ENCODE peak calls at places on chromosome 18, in seven cellular contexts. Y, V, N, M, G, U and E are unnamed samples. For H3K4me1, the result is how much of the 10 kb centered on the place peaks cover.

GRCh38 chr18:54004828-54005227 is 219.6 kb downstream of the MBD2 start:
- DNase-seq in U (peak), N (no peak), G (no peak), M (no peak), V (no peak), Y (no peak), E (no peak)

GRCh38 chr18:69349912-69350597 is 50.6 kb upstream of the DOK6 start:
- DNase-seq in M (no peak), Y (no peak), U (no peak), G (no peak), N (no peak), V (no peak), E (no peak)

GRCh38 chr18:24249716-24250115 is 110.9 kb downstream of the CABYR start:
- DNase-seq in Y (no peak), U (no peak), N (no peak), G (no peak), V (no peak), M (no peak), E (no peak)

GRCh38 chr18:62458346-62458745 is 64.5 kb upstream of the ZCCHC2 start:
- DNase-seq in Y (no peak), G (no peak), M (no peak), V (no peak), U (no peak), N (no peak), E (no peak)

GRCh38 chr18:69128978-69129377 is 271.7 kb upstream of the DOK6 start:
- DNase-seq in V (no peak), G (no peak), Y (no peak), U (no peak), M (no peak), N (no peak), E (no peak)

GRCh38 chr18:58087928-58088722 is 44.1 kb downstream of the NEDD4L start:
- DNase-seq in G (peak), Y (no peak), N (peak), M (no peak), U (no peak), V (peak), E (peak)

GRCh38 chr18:12271376-12272235 is 17.4 kb downstream of the CIDEA start:
- DNase-seq in G (peak), M (no peak), Y (peak), U (peak), N (peak), V (peak), E (peak)

GRCh38 chr18:72672364-72673151 is 128.4 kb upstream of the CBLN2 start:
- DNase-seq in Y (no peak), U (peak), M (no peak), G (peak), V (no peak), N (no peak), E (peak)

GRCh38 chr18:54871231-54871630 is 43.0 kb downstream of the RAB27B start:
- DNase-seq in V (no peak), G (no peak), M (no peak), U (no peak), Y (no peak), N (no peak), E (no peak)

GRCh38 chr18:47893939-47894699 is 36.3 kb downstream of the SMAD2 start:
- DNase-seq in G (peak), M (no peak), U (no peak), N (no peak), V (no peak), Y (no peak), E (no peak)

GRCh38 chr18:44464401-44465185 is 216.1 kb upstream of the SETBP1 start:
- DNase-seq in M (no peak), N (no peak), Y (no peak), V (no peak), G (no peak), U (no peak), E (no peak)

GRCh38 chr18:73150199-73150598 is 282.4 kb upstream of the NETO1 start:
- DNase-seq in M (no peak), N (no peak), Y (no peak), V (no peak), G (no peak), U (no peak), E (no peak)

GRCh38 chr18:3982541-3982940 is 472.6 kb downstream of the DLGAP1 start:
- DNase-seq in U (no peak), M (no peak), Y (no peak), G (peak), N (no peak), V (no peak), E (no peak)
- H3K27ac ChIP-seq in U (peak), M (no peak), Y (no peak), G (no peak), N (no peak), V (no peak), E (no peak)

GRCh38 chr18:67516432-67517223 is at the start of gene DSEL:
- DNase-seq in N (peak), G (peak), M (no peak), Y (peak), V (peak), U (peak), E (peak)
- TF ChIP-seq POLR2A in N (peak), G (peak), M (no peak), Y (peak), V (peak), U (peak), E (no peak)

GRCh38 chr18:23226930-23227728 is 91.8 kb downstream of the CABLES1 start:
- DNase-seq in Y (peak), U (no peak), N (no peak), G (peak), M (no peak), V (no peak), E (no peak)
- H3K4me1 ChIP-seq in Y (half or more), U (under half), N (under half), G (under half), M (under half), V (under half), E (under half)

DNA sequence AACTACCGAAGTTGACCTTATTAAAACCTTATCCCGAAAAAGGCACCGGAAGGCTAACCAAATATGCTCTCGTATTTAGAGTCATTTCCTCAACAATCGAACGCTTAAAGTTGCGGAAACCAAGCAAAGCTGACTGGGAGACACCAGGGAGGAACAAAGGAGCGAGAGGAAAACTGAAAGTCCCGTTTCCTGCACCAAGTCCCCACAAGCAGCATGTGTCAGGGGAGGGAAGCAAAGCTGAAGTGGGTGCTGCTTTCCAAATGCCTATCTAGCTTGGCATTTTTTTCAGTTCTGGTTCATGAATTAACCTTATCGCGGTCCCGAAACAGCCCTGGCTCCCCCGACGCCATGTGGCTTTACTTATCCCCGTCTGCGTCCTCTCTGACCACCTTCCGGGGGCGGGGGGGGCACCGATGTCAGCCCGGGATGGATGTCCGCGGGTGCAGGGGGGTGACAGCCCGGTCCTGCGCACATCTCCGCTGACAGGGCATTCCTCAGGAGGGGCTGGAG is 44.1 kb downstream of the ZNF516 start:
- DNase-seq in M (no peak), G (peak), U (no peak), V (no peak), Y (peak), N (peak), E (peak)
- H3K27ac ChIP-seq in M (no peak), G (peak), U (no peak), V (peak), Y (peak), N (peak), E (peak)

DNA sequence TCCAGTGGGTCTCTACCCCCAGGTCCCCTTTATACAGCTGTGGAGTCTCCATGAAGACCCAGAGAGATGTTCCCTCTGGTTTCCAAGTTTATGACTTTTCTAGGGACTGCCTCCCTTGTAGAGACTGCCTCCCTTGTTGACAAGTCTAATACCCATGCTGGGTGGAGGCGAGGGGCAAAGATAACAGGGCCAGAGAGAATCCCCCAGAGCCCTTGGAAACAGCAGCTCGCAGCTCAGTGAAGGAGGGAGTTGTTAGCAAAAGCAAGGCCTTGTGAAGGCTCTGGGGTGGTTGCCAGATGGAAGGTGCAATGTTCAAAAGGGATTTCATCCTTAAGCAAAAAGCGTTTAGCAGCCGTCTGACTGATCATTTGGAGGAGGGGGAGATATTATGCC is 75.0 kb upstream of the GATA6 start:
- DNase-seq in G (no peak), N (no peak), Y (no peak), V (no peak), M (no peak), U (no peak), E (no peak)
- TF ChIP-seq POLR2A in G (no peak), N (no peak), Y (no peak), V (no peak), M (no peak), U (no peak), E (no peak)

DNA sequence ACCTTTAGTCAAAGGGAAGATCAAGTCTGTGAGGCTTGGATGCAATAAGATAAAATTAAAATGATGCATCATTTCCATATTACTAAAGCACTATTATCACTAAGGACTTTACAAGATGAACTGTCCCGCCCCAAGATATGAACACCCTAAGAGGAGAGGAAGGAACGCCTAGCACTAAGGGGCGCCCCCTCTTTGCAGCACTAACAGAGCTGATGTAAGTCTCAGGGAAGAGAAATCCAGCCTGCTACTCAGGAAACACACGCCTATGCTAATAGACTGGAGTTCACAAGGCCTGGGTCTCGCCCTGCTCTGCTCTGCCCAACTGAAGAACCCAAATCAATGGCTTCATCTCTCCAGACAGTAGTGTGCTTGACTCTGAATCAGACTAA is 6.1 kb downstream of the INO80C start:
- DNase-seq in Y (no peak), M (no peak), N (no peak), U (no peak), V (no peak), G (no peak), E (no peak)
- H3K4me1 ChIP-seq in Y (under half), M (under half), N (under half), U (half or more), V (under half), G (under half), E (under half)

GRCh38 chr18:7608798-7609197 is 41.7 kb downstream of the PTPRM start:
- DNase-seq in G (peak), U (no peak), N (no peak), V (no peak), Y (peak), M (no peak), E (no peak)
- H3K27ac ChIP-seq in G (peak), U (no peak), N (no peak), V (no peak), Y (peak), M (no peak), E (no peak)

GRCh38 chr18:22551536-22552151 is 133.9 kb upstream of the CTAGE1 start:
- DNase-seq in M (no peak), U (peak), Y (no peak), V (peak), N (no peak), G (peak), E (no peak)
- TF ChIP-seq POLR2A in M (no peak), U (no peak), Y (no peak), V (no peak), N (no peak), G (peak), E (no peak)

DNA sequence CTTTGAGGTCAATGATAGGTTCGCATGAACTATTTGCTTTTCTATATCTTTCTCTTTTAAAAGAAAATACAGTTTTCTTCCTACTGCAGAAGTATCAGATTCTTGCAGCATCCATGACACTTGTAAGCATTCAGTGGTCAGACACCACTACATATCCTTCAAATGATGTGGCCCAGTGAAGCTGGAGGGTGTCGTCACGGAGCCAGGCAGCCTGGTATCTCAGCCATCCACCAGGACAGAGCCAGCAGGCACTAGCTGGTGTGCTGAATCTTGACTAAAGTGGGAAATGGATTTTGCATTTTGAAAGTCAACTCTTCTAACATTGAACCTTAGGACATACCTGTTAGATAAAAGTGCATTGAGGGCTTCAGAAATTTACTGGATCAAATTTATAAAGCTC is 5.4 kb downstream of the KLHL14 start:
- DNase-seq in U (no peak), V (no peak), M (no peak), Y (no peak), G (no peak), N (no peak), E (peak)
- H3K4me1 ChIP-seq in U (under half), V (under half), M (under half), Y (under half), G (under half), N (under half), E (under half)